ENCODE peak calls at places on chromosomes 4 and X, in eight cellular contexts. L is SJSA1; Q is CD4-positive, alpha-beta T cell; C is tibial nerve; S is cardiac muscle cell; W is stomach; V is BE2C; I is SJCRH30. M is an unnamed sample. For H3K9me3, the result is how much of the 10 kb centered on the place peaks cover.

GRCh38 chr4:138951764-138952163 is 63.8 kb upstream of the NOCT start:
- DNase-seq in Q (no peak), V (no peak), C (no peak), I (no peak), L (no peak), W (no peak), S (no peak), M (no peak)

GRCh38 chr4:159881158-159881557 is 778.3 kb downstream of the RAPGEF2 start:
- DNase-seq in S (no peak), V (no peak), C (no peak), L (no peak), I (no peak), Q (no peak), W (no peak), M (no peak)

GRCh38 chrX:100622989-100623388 is 13.6 kb downstream of the TSPAN6 start:
- DNase-seq in I (no peak), S (no peak), V (no peak), C (no peak), W (no peak), L (no peak), Q (no peak), M (no peak)

GRCh38 chr4:1504786-1505500 is 98.7 kb upstream of the NKX1-1 start:
- DNase-seq in V (no peak), W (no peak), C (no peak), I (peak), Q (no peak), S (no peak), L (no peak), M (peak)

GRCh38 chr4:36394352-36394903 is 113.0 kb downstream of the DTHD1 start:
- DNase-seq in Q (peak), I (no peak), V (no peak), L (no peak), S (no peak), W (no peak), C (no peak), M (no peak)

GRCh38 chrX:2282490-2283090 is 218.2 kb downstream of the DHRSX start:
- DNase-seq in W (no peak), V (no peak), L (no peak), Q (no peak), I (no peak), C (no peak), S (no peak), M (no peak)

GRCh38 chrX:57156397-57157049 is 19.3 kb upstream of the SPIN2A start:
- DNase-seq in Q (no peak), L (no peak), S (peak), I (peak), V (peak), W (peak), C (no peak), M (peak)

GRCh38 chr4:117640836-117641235 is 393.4 kb upstream of the NDST3 start:
- DNase-seq in S (no peak), L (no peak), I (no peak), C (no peak), W (no peak), V (no peak), Q (no peak), M (no peak)

GRCh38 chrX:70262952-70263567 is 3.1 kb upstream of the P2RY4 start:
- DNase-seq in Q (no peak), V (peak), C (no peak), S (peak), W (no peak), I (peak), L (peak), M (peak)

GRCh38 chr4:47837582-47838294 is at the start of gene CORIN:
- DNase-seq in W (no peak), I (no peak), C (no peak), V (no peak), S (no peak), Q (no peak), L (no peak), M (peak)

GRCh38 chrX:24520472-24520871 is 55.4 kb downstream of the PDK3 start:
- DNase-seq in S (no peak), Q (no peak), V (no peak), I (no peak), C (no peak), L (no peak), W (no peak), M (no peak)

GRCh38 chr4:138311771-138312535 is 69.8 kb upstream of the SLC7A11 start:
- DNase-seq in C (no peak), S (peak), Q (no peak), W (no peak), L (no peak), I (no peak), V (no peak), M (no peak)

GRCh38 chrX:42954880-42955279 is 176.9 kb upstream of the PPP1R2C start:
- DNase-seq in Q (no peak), L (no peak), W (no peak), I (no peak), C (no peak), S (no peak), V (no peak), M (no peak)

GRCh38 chr4:17232575-17233253 is 279.2 kb downstream of the QDPR start:
- DNase-seq in C (peak), I (no peak), W (peak), V (peak), S (peak), L (peak), Q (no peak), M (no peak)

GRCh38 chr4:141240671-141241070 is 20.0 kb downstream of the ZNF330 start:
- DNase-seq in I (no peak), L (no peak), S (no peak), W (no peak), Q (no peak), V (no peak), C (no peak), M (no peak)

GRCh38 chrX:48083212-48083611 is 11.8 kb upstream of the ZNF630 start:
- DNase-seq in S (peak), C (peak), L (peak), Q (peak), W (peak), I (peak), V (peak), M (peak)

GRCh38 chr4:2363056-2363719 is 55.3 kb downstream of the ZFYVE28 start:
- DNase-seq in Q (no peak), I (no peak), L (no peak), V (no peak), S (no peak), C (no peak), W (peak), M (peak)

GRCh38 chr4:6763330-6763851 is 19.1 kb upstream of the KIAA0232 start:
- DNase-seq in S (no peak), L (no peak), W (no peak), V (no peak), Q (no peak), I (no peak), C (no peak), M (peak)

GRCh38 chr4:42280327-42281095 is 116.8 kb upstream of the SHISA3 start:
- DNase-seq in L (no peak), I (peak), C (no peak), Q (no peak), S (peak), V (peak), W (no peak), M (peak)

GRCh38 chr4:98568896-98569663 is 89.3 kb downstream of the TSPAN5 start:
- DNase-seq in V (no peak), L (no peak), Q (no peak), I (peak), W (no peak), C (no peak), S (peak), M (no peak)

GRCh38 chr4:157808796-157809408 is 363.9 kb downstream of the GASK1B start:
- DNase-seq in C (no peak), Q (no peak), I (no peak), W (no peak), V (no peak), L (no peak), S (no peak), M (no peak)

GRCh38 chrX:38859602-38860001 is 58.3 kb downstream of the MID1IP1 start:
- DNase-seq in L (no peak), S (peak), W (no peak), C (no peak), I (no peak), Q (no peak), V (peak), M (no peak)

GRCh38 chr4:109294006-109294405 is 8.5 kb downstream of the COL25A1 start:
- DNase-seq in S (peak), C (no peak), V (no peak), Q (no peak), L (no peak), I (peak), W (no peak), M (peak)

GRCh38 chr4:167114416-167114971 is 119.8 kb downstream of the SPOCK3 start:
- DNase-seq in S (no peak), C (no peak), Q (no peak), W (no peak), V (no peak), L (no peak), I (no peak), M (no peak)

GRCh38 chrX:119475389-119476101 is 7.3 kb downstream of the SLC25A5 start:
- DNase-seq in C (no peak), L (no peak), Q (no peak), S (no peak), W (no peak), V (no peak), I (no peak), M (peak)

GRCh38 chr4:7196731-7197130 is 4.4 kb downstream of the SORCS2 start:
- DNase-seq in S (no peak), V (no peak), C (no peak), Q (no peak), W (no peak), I (no peak), L (no peak), M (peak)

GRCh38 chrX:102651242-102651967 is at the start of gene GPRASP1:
- DNase-seq in L (no peak), I (no peak), Q (peak), S (peak), W (no peak), C (peak), V (peak), M (peak)

GRCh38 chr4:83362492-83363329 is 28.1 kb upstream of the HPSE start:
- DNase-seq in L (no peak), S (peak), W (no peak), C (no peak), V (no peak), I (no peak), Q (no peak), M (no peak)

GRCh38 chrX:151151668-151152267 is 24.6 kb upstream of the GPR50 start:
- DNase-seq in I (peak), S (peak), V (peak), L (no peak), Q (peak), W (no peak), C (peak), M (peak)

GRCh38 chrX:107672955-107673378 is 44.7 kb downstream of the PRPS1 start:
- DNase-seq in I (peak), C (peak), S (peak), W (peak), V (peak), Q (peak), L (peak), M (peak)

GRCh38 chr4:17286737-17287460 is 225.0 kb downstream of the QDPR start:
- DNase-seq in V (no peak), C (no peak), W (no peak), Q (no peak), L (no peak), I (no peak), S (no peak), M (no peak)

GRCh38 chr4:139617702-139618490 is 47.7 kb upstream of the MGST2 start:
- DNase-seq in I (no peak), V (no peak), S (peak), C (no peak), L (no peak), W (no peak), Q (no peak), M (no peak)

GRCh38 chrX:41209853-41210252 is 124.1 kb upstream of the DDX3X start:
- DNase-seq in I (no peak), C (no peak), S (no peak), W (no peak), V (no peak), Q (no peak), L (no peak), M (no peak)
- H3K9me3 ChIP-seq in I (under half), C (under half), S (under half), W (under half), V (under half), Q (under half), L (under half), M (under half)

GRCh38 chrX:22963186-22963585 is 36.6 kb upstream of the DDX53 start:
- DNase-seq in S (no peak), V (no peak), L (no peak), W (no peak), C (no peak), Q (no peak), I (no peak), M (no peak)
- H3K9me3 ChIP-seq in S (under half), V (under half), L (under half), W (under half), C (under half), Q (under half), I (under half), M (under half)

GRCh38 chrX:23286731-23287130 is 47.9 kb upstream of the PTCHD1 start:
- DNase-seq in Q (no peak), C (no peak), I (no peak), V (no peak), W (no peak), S (no peak), L (no peak), M (no peak)

GRCh38 chrX:23292979-23293651 is 41.5 kb upstream of the PTCHD1 start:
- DNase-seq in S (no peak), V (peak), W (no peak), I (peak), C (no peak), L (no peak), Q (no peak), M (no peak)

GRCh38 chrX:23287191-23287764 is 47.4 kb upstream of the PTCHD1 start:
- DNase-seq in S (no peak), Q (no peak), V (no peak), L (no peak), C (no peak), W (no peak), I (no peak), M (no peak)
- H3K9me3 ChIP-seq in S (under half), Q (under half), V (under half), L (under half), C (under half), W (under half), I (under half), M (under half)

GRCh38 chr4:44662623-44663006 is 11.2 kb upstream of the YIPF7 start:
- DNase-seq in W (no peak), S (no peak), C (no peak), I (no peak), L (no peak), V (no peak), Q (no peak), M (no peak)
- H3K9me3 ChIP-seq in W (under half), S (under half), C (under half), I (under half), L (under half), V (under half), Q (under half), M (under half)

GRCh38 chr4:128247906-128248305 is 39.7 kb downstream of the PGRMC2 start:
- DNase-seq in I (no peak), W (no peak), L (no peak), Q (no peak), S (no peak), V (no peak), C (no peak), M (no peak)
- H3K9me3 ChIP-seq in I (under half), W (under half), L (under half), Q (under half), S (under half), V (under half), C (under half), M (half or more)

DNA sequence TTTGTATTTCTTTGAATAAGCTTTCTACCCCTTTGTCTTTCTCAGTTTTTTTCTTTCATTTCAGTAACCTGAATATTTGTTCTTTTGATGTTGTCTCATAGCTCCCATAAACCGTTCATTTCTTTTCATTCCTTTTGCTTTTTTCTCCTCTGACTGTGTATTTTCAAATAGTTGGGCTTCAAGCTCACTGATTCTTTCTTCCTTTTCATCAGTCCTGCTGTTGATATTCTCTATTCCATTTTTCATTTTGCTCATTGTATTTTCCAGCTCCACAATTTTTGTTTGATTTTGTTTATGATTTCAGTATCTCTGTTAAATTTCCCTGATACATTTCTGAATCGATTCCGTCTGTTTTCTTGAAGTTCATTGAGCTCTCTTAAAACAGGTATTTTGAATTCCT is 129.6 kb upstream of the NUDT6 start:
- DNase-seq in L (no peak), C (no peak), W (no peak), S (no peak), I (no peak), Q (no peak), V (no peak), M (no peak)
- H3K9me3 ChIP-seq in L (under half), C (under half), W (under half), S (under half), I (under half), Q (under half), V (under half), M (under half)

DNA sequence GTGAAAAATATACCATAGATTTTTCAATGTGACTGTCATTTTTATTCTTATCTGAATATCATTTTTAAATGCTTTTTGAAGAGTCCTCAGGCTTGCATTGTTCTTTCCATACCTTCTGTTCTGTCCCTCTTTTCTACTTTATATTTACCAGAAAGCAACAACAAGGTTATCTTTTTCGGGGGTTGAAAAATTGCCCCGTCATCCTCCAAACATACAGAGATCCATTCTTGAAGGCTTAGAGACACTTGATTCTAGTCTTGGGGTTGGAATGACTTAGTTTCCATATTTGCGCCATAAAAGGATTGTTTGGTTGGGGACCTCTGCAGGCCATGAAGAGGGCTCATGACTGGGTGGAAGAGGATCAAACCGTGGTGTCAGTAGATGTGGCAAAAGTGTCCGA is 63.5 kb downstream of the FAM114A1 start:
- DNase-seq in L (no peak), C (no peak), Q (no peak), V (no peak), S (no peak), W (no peak), I (no peak), M (no peak)
- H3K9me3 ChIP-seq in L (under half), C (under half), Q (under half), V (under half), S (under half), W (under half), I (under half), M (under half)

GRCh38 chrX:145502670-145503069 is 255.4 kb downstream of the SPANXN1 start:
- DNase-seq in C (no peak), L (no peak), V (no peak), W (no peak), Q (no peak), S (no peak), I (no peak), M (no peak)
- H3K9me3 ChIP-seq in C (under half), L (under half), V (under half), W (under half), Q (under half), S (under half), I (under half), M (under half)

GRCh38 chrX:40054793-40055192 is 43.0 kb downstream of the BCOR start:
- DNase-seq in I (no peak), L (no peak), W (no peak), S (no peak), Q (no peak), V (no peak), C (no peak), M (no peak)

GRCh38 chrX:40047485-40047884 is 50.3 kb downstream of the BCOR start:
- DNase-seq in S (no peak), Q (no peak), W (no peak), V (no peak), I (no peak), L (no peak), C (no peak), M (no peak)

GRCh38 chrX:40050532-40050931 is 47.2 kb downstream of the BCOR start:
- DNase-seq in L (no peak), S (no peak), I (no peak), W (no peak), V (no peak), Q (no peak), C (no peak), M (no peak)

DNA sequence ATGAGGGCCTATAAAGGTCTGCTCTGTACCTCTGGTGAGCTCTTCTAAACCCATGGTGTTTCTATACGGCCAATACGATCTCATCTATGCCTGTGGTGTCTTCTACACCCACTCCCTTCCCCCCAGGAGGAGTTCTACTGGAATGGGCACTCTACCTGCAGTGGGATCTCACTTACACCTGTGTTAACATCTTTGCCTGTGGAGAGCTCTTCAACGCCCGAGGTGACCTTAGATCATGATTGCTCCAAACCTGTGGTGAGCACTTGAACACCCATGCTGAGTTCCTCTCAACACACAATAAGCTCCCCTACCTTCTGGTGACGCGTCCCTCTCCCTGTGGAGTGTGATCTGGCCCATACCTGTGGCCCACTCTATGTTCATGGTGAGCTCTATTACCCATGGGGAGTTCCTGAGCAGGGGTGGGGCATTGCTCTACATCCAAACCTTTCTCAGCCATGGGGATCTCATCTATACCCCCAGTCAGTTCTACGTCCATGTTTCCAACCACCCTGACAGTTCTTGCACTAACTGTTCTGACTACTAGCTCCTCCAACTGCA is 48.6 kb downstream of the BCOR start:
- DNase-seq in L (no peak), V (no peak), W (no peak), Q (no peak), C (no peak), S (no peak), I (no peak), M (no peak)
- H3K9me3 ChIP-seq in L (under half), V (under half), W (half or more), Q (under half), C (under half), S (under half), I (under half), M (half or more)

DNA sequence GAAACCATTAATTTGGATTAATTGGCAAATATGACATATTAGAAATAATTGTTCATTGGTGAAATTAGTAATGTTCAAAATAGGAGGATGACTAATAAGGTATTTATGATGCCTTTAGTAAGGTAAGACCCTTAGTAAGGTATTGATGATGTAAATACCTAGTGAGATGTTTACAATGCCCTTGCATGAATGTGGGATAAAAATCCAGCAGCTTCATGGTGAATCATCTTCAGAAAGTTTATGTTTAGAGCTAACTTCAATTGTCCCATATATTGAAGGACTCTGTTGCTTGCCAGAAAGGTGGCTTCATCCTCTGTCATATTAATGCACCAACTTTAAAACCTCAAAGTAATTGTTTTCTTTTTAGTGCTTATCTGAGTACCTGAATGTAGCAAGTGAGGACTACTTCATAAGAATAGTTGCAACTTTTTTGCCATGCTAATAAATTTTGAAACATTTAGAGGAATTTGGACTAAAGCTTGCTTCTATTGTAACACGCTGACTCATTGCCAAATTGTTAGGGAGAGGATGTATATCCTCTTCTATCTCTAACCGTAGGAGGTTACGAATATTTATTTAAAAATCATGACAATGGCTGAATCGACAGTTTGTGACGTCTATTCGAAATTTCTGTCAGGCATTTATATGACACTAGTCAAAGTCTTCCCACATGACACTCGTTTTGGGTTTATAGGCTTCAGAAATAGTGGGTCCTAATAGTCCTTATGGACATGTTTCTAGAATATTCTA is 174.1 kb upstream of the HS3ST1 start:
- DNase-seq in I (no peak), W (no peak), C (no peak), L (no peak), Q (no peak), V (no peak), S (no peak), M (no peak)
- H3K9me3 ChIP-seq in I (under half), W (under half), C (under half), L (under half), Q (under half), V (under half), S (under half), M (under half)

M was measured in endodermal cell.